ENCODE peak calls at places on chromosomes 1 and 21, in four cellular contexts. L, E, B and K are unnamed samples. For H3K27me3, the result is how much of the 10 kb centered on the place peaks cover.

GRCh38 chr21:36471254-36471723 is 8.6 kb downstream of the CLDN14 start:
- DNase-seq in B (no peak), L (no peak), E (no peak), K (no peak)

GRCh38 chr1:84985365-84985764 is 11.5 kb downstream of the MCOLN2 start:
- DNase-seq in E (no peak), L (no peak), B (no peak), K (no peak)

GRCh38 chr1:217617120-217617519 is 13.8 kb downstream of the GPATCH2 start:
- DNase-seq in E (no peak), L (no peak), B (no peak), K (no peak)

GRCh38 chr1:43997295-43997694 is 5.9 kb downstream of the CCDC24 start:
- DNase-seq in L (peak), E (no peak), B (no peak), K (no peak)

GRCh38 chr1:54940027-54940426 is 40.4 kb upstream of the TMEM61 start:
- DNase-seq in B (no peak), L (no peak), E (no peak), K (no peak)

GRCh38 chr1:55679971-55680370 is 464.8 kb upstream of the USP24 start:
- DNase-seq in L (no peak), E (no peak), B (no peak), K (no peak)

GRCh38 chr1:238552271-238552670 is 661.5 kb upstream of the ZP4 start:
- DNase-seq in B (no peak), E (no peak), L (no peak), K (no peak)

GRCh38 chr21:28605138-28605537 is 387.5 kb downstream of the LTN1 start:
- DNase-seq in L (no peak), E (no peak), B (no peak), K (no peak)

GRCh38 chr1:56676571-56677035 is 31.5 kb downstream of the PRKAA2 start:
- DNase-seq in E (no peak), L (no peak), B (no peak), K (no peak)

GRCh38 chr1:115413208-115413607 is 75.2 kb upstream of the NGF start:
- DNase-seq in L (no peak), E (no peak), B (no peak), K (no peak)

GRCh38 chr21:25809013-25809412 is 74.2 kb downstream of the GABPA start:
- DNase-seq in B (no peak), E (no peak), L (no peak), K (no peak)

GRCh38 chr21:46048926-46049889 is 48.7 kb upstream of the COL6A2 start:
- DNase-seq in E (peak), L (no peak), B (peak), K (peak)

GRCh38 chr1:111660204-111661150 is 40.9 kb downstream of the RAP1A start:
- DNase-seq in L (no peak), E (no peak), B (no peak), K (no peak)

GRCh38 chr1:227280836-227281235 is 37.5 kb downstream of the CDC42BPA start:
- DNase-seq in B (no peak), E (no peak), L (no peak), K (no peak)

GRCh38 chr1:25990702-25991395 is 7.0 kb downstream of the PAFAH2 start:
- DNase-seq in L (no peak), E (no peak), B (no peak), K (no peak)

GRCh38 chr1:36199934-36200741 is 24.1 kb upstream of the THRAP3 start:
- DNase-seq in E (peak), L (no peak), B (no peak), K (no peak)

GRCh38 chr1:198662821-198663220 is 24.0 kb downstream of the PTPRC start:
- DNase-seq in L (no peak), B (no peak), E (no peak), K (no peak)

GRCh38 chr1:160214481-160215140 is 9.4 kb downstream of the PEA15 start:
- DNase-seq in B (no peak), L (no peak), E (no peak), K (no peak)

GRCh38 chr21:44984792-44985440 is 45.1 kb downstream of the SLX9 start:
- DNase-seq in L (peak), E (no peak), B (no peak), K (peak)

GRCh38 chr1:227897704-227898438 is 49.9 kb downstream of the WNT9A start:
- DNase-seq in B (peak), E (peak), L (no peak), K (peak)

GRCh38 chr1:206491592-206491991 is 15.7 kb upstream of the RASSF5 start:
- DNase-seq in E (no peak), L (no peak), B (no peak), K (no peak)

GRCh38 chr1:20538760-20539551 is 13.4 kb upstream of the FAM43B start:
- DNase-seq in E (no peak), L (no peak), B (no peak), K (no peak)

GRCh38 chr1:211580303-211580687 is 1.3 kb upstream of the SLC30A1 start:
- DNase-seq in L (no peak), E (no peak), B (no peak), K (no peak)

GRCh38 chr1:105652109-105652508 is 1404.4 kb upstream of the PRMT6 start:
- DNase-seq in L (no peak), E (no peak), B (no peak), K (no peak)

GRCh38 chr1:239896980-239897379 is 194.7 kb upstream of the FMN2 start:
- DNase-seq in L (no peak), B (no peak), E (peak), K (no peak)

GRCh38 chr1:239892602-239893001 is 199.1 kb upstream of the FMN2 start:
- DNase-seq in E (no peak), B (no peak), L (no peak), K (no peak)

GRCh38 chr1:239896569-239896968 is 195.1 kb upstream of the FMN2 start:
- DNase-seq in B (no peak), E (no peak), L (peak), K (no peak)

GRCh38 chr1:239891621-239892358 is 199.9 kb upstream of the FMN2 start:
- DNase-seq in E (no peak), L (peak), B (no peak), K (no peak)

GRCh38 chr1:239893127-239893731 is 198.5 kb upstream of the FMN2 start:
- DNase-seq in B (no peak), E (no peak), L (no peak), K (no peak)
- TF ChIP-seq EP300 in B (no peak), E (no peak), L (no peak), K (no peak)

GRCh38 chr1:155607708-155608107 is 2.3 kb upstream of the MSTO1 start:
- DNase-seq in B (no peak), L (no peak), E (no peak), K (no peak)
- H3K27me3 ChIP-seq in B (under half), L (under half), E (under half), K (under half)

GRCh38 chr1:215992620-215993019 is 425.5 kb downstream of the KCTD3 start:
- DNase-seq in E (no peak), L (peak), B (no peak), K (no peak)
- TF ChIP-seq CTCF in E (no peak), L (peak), B (peak), K (no peak)

GRCh38 chr21:18620421-18620820 is 216.8 kb upstream of the TMPRSS15 start:
- DNase-seq in L (no peak), B (no peak), E (no peak), K (no peak)

GRCh38 chr21:18617291-18617690 is 213.7 kb upstream of the TMPRSS15 start:
- DNase-seq in B (no peak), E (no peak), L (no peak), K (no peak)

DNA sequence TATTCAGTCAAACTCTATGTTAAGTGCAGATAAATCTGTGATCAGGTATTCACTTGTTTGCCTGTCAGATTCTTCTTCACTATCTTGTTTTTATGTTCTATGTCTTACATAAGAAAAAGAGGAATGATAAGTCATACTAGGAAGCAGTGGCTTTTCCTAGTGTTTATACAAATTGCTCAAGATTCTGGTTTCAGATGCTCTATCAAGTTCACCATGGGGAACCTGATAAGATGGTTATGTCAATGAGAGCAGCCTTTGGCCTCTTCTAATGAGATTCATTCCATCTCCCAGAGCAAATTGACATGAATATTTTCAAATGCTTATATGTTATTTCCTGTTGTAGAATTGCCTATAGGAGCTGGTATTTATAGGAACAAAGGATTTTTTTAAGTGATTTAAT is 218.8 kb upstream of the TMPRSS15 start:
- DNase-seq in B (no peak), E (no peak), L (no peak), K (no peak)
- TF ChIP-seq EP300 in B (no peak), E (no peak), L (no peak), K (no peak)

DNA sequence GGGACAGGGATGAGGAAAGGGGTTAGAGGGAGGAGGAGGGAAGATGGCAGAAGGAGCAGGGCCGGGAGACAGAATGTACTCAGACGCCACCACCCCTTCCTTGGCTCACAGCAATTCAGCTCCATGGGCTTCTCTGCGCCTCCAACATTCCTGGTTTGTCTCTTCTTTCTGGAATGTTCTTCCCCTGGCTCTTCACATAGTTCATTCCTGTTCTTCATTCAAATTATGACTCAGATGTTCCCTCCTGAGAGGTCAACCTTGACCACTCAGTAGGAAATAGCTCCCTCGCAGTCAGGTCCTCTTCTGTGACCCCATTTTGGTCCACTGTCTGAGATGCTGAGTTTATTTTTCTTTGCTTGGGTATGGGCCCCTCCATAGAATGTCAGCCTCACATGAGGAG is 203.2 kb downstream of the C1orf94 start:
- DNase-seq in B (no peak), L (no peak), E (no peak), K (no peak)
- H3K27me3 ChIP-seq in B (under half), L (under half), E (under half), K (under half)

DNA sequence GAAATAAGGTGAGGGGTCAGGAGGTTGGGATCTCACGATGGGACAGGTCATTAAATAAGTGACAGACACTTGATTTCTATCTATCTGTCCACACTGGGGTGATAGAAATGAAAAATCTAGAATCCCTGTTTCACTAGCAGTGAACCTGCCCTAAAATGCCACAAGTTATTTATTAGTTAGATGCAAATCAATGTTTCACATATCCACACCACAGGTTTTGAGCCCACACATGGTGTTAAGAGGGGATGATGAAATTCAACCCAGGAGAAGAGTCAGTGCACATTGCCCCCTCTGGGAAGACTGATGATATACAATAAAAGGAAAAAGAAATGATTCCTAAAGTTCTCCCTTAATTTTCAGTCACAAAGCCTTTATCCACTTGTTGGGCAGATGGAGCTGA is 10.1 kb upstream of the NTPCR start:
- DNase-seq in L (no peak), E (no peak), B (no peak), K (no peak)
- TF ChIP-seq CTCF in L (no peak), E (no peak), B (no peak), K (no peak)

GRCh38 chr1:11989669-11990068 is 9.4 kb downstream of the MFN2 start:
- DNase-seq in B (no peak), L (no peak), E (no peak), K (no peak)

GRCh38 chr1:11991969-11992676 is 11.9 kb downstream of the MFN2 start:
- DNase-seq in L (no peak), E (no peak), B (no peak), K (no peak)

GRCh38 chr1:11985851-11986250 is 5.6 kb downstream of the MFN2 start:
- DNase-seq in E (no peak), L (no peak), B (no peak), K (no peak)

GRCh38 chr1:11984559-11984958 is 4.3 kb downstream of the MFN2 start:
- DNase-seq in B (no peak), L (no peak), E (no peak), K (no peak)

DNA sequence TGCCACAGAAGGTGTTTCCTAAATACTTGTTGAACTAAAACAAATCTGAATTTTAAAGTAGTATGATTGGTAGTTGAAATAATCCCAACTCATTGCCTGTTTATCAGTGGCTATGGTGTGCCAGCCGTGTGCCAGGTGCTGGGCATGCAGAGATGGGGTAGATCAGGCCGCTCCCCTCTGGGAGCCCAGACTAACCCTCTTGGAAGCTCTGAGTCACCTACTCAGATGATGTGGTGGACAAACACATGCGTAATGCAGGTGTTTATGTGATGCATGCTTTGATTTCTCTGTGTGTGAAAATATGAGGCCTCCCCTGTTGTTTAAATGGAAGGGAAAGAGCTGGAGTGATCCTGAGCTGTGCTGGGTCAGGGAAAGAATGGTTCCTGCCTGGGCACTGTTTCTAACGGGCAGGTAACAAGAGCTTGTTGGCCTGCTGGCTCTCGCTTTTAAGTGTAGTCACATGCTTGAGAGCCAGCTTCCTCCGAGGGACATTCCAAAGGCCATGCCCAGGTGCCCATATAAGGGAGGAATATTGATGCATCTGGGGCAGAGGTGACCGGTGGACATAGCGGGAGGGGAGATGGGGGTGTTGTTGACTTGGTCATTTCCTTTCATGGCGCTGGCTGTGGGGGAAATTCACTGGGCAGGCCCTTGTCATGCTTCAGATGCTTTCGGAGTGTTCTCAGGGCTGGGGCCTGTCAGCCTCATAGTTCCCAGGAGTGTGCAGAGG is 10.2 kb downstream of the MFN2 start:
- DNase-seq in E (no peak), L (no peak), B (no peak), K (no peak)
- TF ChIP-seq EP300 in E (no peak), L (no peak), B (no peak), K (peak)

DNA sequence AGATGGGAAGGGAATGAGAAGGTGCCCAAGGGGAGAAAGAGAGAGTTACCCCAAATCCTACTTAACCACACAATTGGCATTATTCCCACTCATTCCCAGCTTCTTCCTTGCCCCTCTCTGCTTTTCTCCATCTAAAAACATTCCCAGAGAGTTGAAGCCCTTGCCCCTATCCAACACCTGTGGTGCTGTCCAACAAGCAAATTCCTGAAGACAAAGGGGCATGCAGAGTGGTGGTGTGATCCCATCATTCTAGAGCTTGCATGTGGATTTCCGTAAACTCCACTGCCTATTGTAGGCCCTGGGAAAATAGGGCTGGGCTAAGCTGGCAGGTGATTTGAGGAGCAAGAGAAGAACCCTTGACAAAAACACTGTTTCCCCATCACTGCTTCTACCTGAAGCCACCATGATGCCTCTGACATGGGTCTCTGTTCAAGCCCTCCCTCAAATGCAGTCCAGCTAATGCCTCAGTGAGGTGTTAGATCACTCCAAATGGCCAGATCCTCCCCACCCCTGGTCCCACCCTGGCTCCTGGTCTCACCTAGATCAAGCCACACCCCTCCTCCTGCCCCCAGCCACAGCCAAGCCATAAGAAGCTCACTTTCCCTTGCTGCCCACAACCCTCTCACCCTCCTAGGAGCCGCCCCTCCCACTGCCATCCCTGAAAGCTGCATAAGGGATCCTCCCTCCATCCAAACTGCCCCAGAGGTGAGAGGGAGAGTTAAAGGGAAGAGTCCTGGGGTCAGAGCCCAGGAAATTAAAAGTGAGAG is 29.5 kb downstream of the SYT2 start:
- DNase-seq in L (no peak), E (no peak), B (no peak), K (no peak)
- H3K27me3 ChIP-seq in L (under half), E (half or more), B (under half), K (under half)